ENCODE peak calls at places on chromosomes 11 and 22, in seven cellular contexts. K is left ventricle myocardium inferior; G is A673; W is cardiac muscle cell; N is brain microvascular endothelial cell; A is CD4-positive, CD25-positive, alpha-beta regulatory T cell; B is keratinocyte. P is an unnamed sample.

GRCh38 chr11:120316880-120317688 is 8.0 kb upstream of the TLCD5 start:
- DNase-seq in K (peak; percentile 68), G (peak; percentile 33), W (peak; percentile 69), N (no peak), A (no peak), B (peak; percentile 59), P (no peak)

GRCh38 chr11:110526323-110526722 is 96.6 kb downstream of the FDX1 start:
- DNase-seq in K (no peak), G (no peak), W (no peak), N (no peak), A (no peak), B (no peak), P (no peak)

GRCh38 chr11:69559181-69559580 is 77.7 kb downstream of the LINC01488 start:
- DNase-seq in K (no peak), G (no peak), W (no peak), N (no peak), A (no peak), B (no peak), P (no peak)

GRCh38 chr11:79167510-79168188 is 273.2 kb downstream of the TENM4 start:
- DNase-seq in K (no peak), G (no peak), W (no peak), N (no peak), A (no peak), B (no peak), P (no peak)

GRCh38 chr11:104668797-104669463 is 229.3 kb downstream of the CASP12 start:
- DNase-seq in K (no peak), G (peak; percentile 52), W (no peak), N (peak; percentile 84), A (peak; percentile 2), B (peak; percentile 17), P (no peak)

GRCh38 chr11:1717745-1718144 is 20.8 kb downstream of the KRTAP5-6 start:
- DNase-seq in K (peak; percentile 59), G (no peak), W (no peak), N (no peak), A (no peak), B (no peak), P (no peak)

GRCh38 chr11:72579816-72580647 is 94.2 kb downstream of the PDE2A start:
- DNase-seq in K (no peak), G (no peak), W (no peak), N (no peak), A (no peak), B (no peak), P (no peak)

GRCh38 chr11:105004021-105004420 is 18.9 kb downstream of the CASP5 start:
- DNase-seq in K (no peak), G (no peak), W (no peak), N (peak; percentile 5), A (no peak), B (no peak), P (no peak)

GRCh38 chr11:100356035-100356434 is 331.1 kb upstream of the ARHGAP42 start:
- DNase-seq in K (no peak), G (no peak), W (no peak), N (no peak), A (no peak), B (no peak), P (no peak)

GRCh38 chr11:133753150-133753549 is 92.2 kb downstream of the SPATA19 start:
- DNase-seq in K (no peak), G (no peak), W (no peak), N (no peak), A (no peak), B (no peak), P (no peak)

GRCh38 chr22:50531546-50532352 is 1.9 kb upstream of the TYMP start:
- DNase-seq in K (peak; percentile 88), G (no peak), W (peak; percentile 64), N (peak; percentile 57), A (peak; percentile 61), B (no peak), P (peak; percentile 78)

GRCh38 chr11:126484266-126484665 is 128.8 kb downstream of the ST3GAL4 start:
- DNase-seq in K (no peak), G (no peak), W (no peak), N (no peak), A (no peak), B (no peak), P (no peak)

GRCh38 chr11:27410301-27410700 is 47.3 kb upstream of the CCDC34 start:
- DNase-seq in K (no peak), G (no peak), W (no peak), N (no peak), A (no peak), B (no peak), P (no peak)

GRCh38 chr22:27885977-27886842 is 32.8 kb downstream of the PITPNB start:
- DNase-seq in K (no peak), G (peak; percentile 59), W (peak; percentile 66), N (peak; percentile 48), A (peak; percentile 44), B (no peak), P (no peak)

GRCh38 chr11:8636127-8636526 is 42.1 kb upstream of the STK33 start:
- DNase-seq in K (no peak), G (no peak), W (no peak), N (no peak), A (no peak), B (no peak), P (no peak)

GRCh38 chr11:8638300-8638699 is 44.2 kb downstream of the TRIM66 start:
- DNase-seq in K (no peak), G (no peak), W (no peak), N (peak; percentile 13), A (no peak), B (no peak), P (no peak)

GRCh38 chr11:8631395-8632110 is 37.5 kb upstream of the STK33 start:
- DNase-seq in K (no peak), G (peak; percentile 44), W (no peak), N (peak; percentile 87), A (no peak), B (peak; percentile 9), P (no peak)

GRCh38 chr11:8639655-8640054 is 42.8 kb downstream of the TRIM66 start:
- DNase-seq in K (no peak), G (no peak), W (no peak), N (no peak), A (no peak), B (no peak), P (no peak)

GRCh38 chr11:8634498-8634897 is 40.5 kb upstream of the STK33 start:
- DNase-seq in K (no peak), G (no peak), W (no peak), N (no peak), A (no peak), B (no peak), P (no peak)
- H3K36me3 ChIP-seq in K (peaks cover 57% of the 10 kb centered on the region), G (no peaks in the 10 kb centered on the region), W (no peaks in the 10 kb centered on the region), N (no peaks in the 10 kb centered on the region), A (peaks cover 61% of the 10 kb centered on the region), B (peaks cover 13% of the 10 kb centered on the region), P (peaks cover 35% of the 10 kb centered on the region)

GRCh38 chr22:47613606-47614350 is 851.3 kb downstream of the TBC1D22A start:
- DNase-seq in K (no peak), G (no peak), W (no peak), N (no peak), A (no peak), B (no peak), P (no peak)
- H3K36me3 ChIP-seq in K (no peaks in the 10 kb centered on the region), G (no peaks in the 10 kb centered on the region), W (no peaks in the 10 kb centered on the region), N (no peaks in the 10 kb centered on the region), A (no peaks in the 10 kb centered on the region), B (no peaks in the 10 kb centered on the region), P (no peaks in the 10 kb centered on the region)

DNA sequence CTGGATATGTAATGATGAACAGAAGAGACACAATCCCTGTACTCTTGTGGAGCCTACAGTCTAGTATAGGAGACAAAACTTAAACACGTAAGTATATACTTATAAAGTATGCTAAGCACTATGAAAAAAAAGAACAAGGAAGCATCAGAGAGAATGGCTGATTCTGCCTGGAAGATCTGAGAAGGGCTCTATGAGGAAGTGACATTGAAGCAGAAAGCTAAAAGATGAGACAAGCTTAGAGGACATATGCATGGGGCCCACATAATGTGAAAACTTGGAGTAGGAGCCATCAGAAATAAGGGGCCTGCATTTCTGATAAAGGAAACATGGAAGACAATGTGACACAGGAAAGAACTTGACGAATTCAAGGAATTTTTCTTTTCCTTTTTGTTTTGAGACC is 16.6 kb downstream of the SAA1 start:
- DNase-seq in K (no peak), G (no peak), W (no peak), N (no peak), A (no peak), B (no peak), P (no peak)
- H3K36me3 ChIP-seq in K (peaks cover 83% of the 10 kb centered on the region), G (peaks cover 14% of the 10 kb centered on the region), W (peaks cover 26% of the 10 kb centered on the region), N (peaks cover 42% of the 10 kb centered on the region), A (peaks cover 32% of the 10 kb centered on the region), B (peaks cover 27% of the 10 kb centered on the region), P (peaks cover 5% of the 10 kb centered on the region)

GRCh38 chr11:130587658-130588057 is 139.2 kb downstream of the ADAMTS15 start:
- DNase-seq in K (no peak), G (no peak), W (no peak), N (no peak), A (no peak), B (no peak), P (no peak)

GRCh38 chr11:130588471-130588870 is 140.0 kb downstream of the ADAMTS15 start:
- DNase-seq in K (no peak), G (no peak), W (no peak), N (no peak), A (no peak), B (no peak), P (no peak)

GRCh38 chr11:130592056-130592455 is 143.6 kb downstream of the ADAMTS15 start:
- DNase-seq in K (no peak), G (no peak), W (no peak), N (peak; percentile 18), A (no peak), B (no peak), P (peak; percentile 34)
- H3K36me3 ChIP-seq in K (no peaks in the 10 kb centered on the region), G (no peaks in the 10 kb centered on the region), W (no peaks in the 10 kb centered on the region), N (no peaks in the 10 kb centered on the region), A (no peaks in the 10 kb centered on the region), B (no peaks in the 10 kb centered on the region), P (no peaks in the 10 kb centered on the region)

DNA sequence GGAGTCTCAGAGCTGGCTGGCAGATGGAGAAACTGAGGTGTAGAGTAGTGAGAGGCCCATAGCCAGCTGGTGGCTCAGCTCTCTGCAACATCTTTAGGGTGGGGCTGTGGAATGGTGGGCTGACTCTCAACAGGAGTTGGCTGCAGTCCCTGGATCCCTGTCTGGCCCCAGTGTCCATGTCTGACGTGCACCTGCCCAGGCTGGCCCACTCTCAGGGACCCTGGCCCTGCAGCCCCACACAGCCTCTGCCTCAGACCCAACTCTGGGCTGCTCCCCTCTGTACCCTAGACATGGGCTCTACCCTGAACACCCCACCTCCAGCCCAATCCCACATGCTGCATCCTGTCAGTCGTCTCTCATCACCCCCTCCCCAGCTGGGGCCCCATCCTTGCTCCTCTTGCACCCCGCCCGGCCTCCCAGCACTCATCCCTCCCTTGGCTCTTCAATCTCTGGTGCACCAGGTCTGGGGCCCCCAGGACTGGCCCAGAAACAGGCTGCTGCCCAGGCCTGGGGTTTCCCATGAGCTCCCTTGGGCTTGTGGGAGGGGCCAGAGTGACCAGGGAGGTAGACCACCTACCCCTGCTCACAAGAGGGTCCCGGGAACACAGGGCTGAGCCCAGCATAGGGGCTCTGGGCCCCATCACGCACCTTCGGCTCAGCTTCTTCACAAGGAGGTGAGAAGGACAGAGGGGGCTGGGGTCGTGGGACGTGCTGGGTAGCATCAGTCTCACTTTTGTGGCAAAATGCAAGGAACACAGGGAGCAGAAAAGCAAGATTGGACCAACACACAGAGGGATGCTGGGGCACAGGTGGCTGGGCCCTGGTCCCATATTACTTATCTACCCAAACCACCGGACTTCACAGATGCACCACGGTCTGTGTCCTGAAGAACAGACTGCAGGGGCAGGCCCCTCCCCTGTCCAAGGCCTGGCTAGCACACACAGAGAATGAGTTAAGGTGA is 31.5 kb downstream of the ARVCF start:
- DNase-seq in K (no peak), G (no peak), W (no peak), N (no peak), A (no peak), B (no peak), P (no peak)
- H3K36me3 ChIP-seq in K (peaks cover 19% of the 10 kb centered on the region), G (no peaks in the 10 kb centered on the region), W (no peaks in the 10 kb centered on the region), N (no peaks in the 10 kb centered on the region), A (no peaks in the 10 kb centered on the region), B (no peaks in the 10 kb centered on the region), P (no peaks in the 10 kb centered on the region)

GRCh38 chr22:23834830-23835772 is 3.7 kb downstream of the DERL3 start:
- DNase-seq in K (peak; percentile 80), G (no peak), W (no peak), N (no peak), A (no peak), B (no peak), P (no peak)
- H3K36me3 ChIP-seq in K (peaks cover 41% of the 10 kb centered on the region), G (peaks cover 33% of the 10 kb centered on the region), W (peaks cover 9% of the 10 kb centered on the region), N (peaks cover 22% of the 10 kb centered on the region), A (peaks cover 22% of the 10 kb centered on the region), B (peaks cover 19% of the 10 kb centered on the region), P (peaks cover 17% of the 10 kb centered on the region)